ENCODE peak calls at places on chromosomes 4 and X, in seven cellular contexts. V, J, P, A, O, X and U are unnamed samples.

GRCh38 chr4:98448923-98449322 is 187.7 kb downstream of the RAP1GDS1 start:
- DNase-seq in V (peak), J (no peak), P (no peak), A (no peak), O (no peak), X (no peak), U (no peak)

GRCh38 chrX:81791086-81791485 is 589.2 kb downstream of the SH3BGRL start:
- DNase-seq in V (peak), J (no peak), P (no peak), A (no peak), O (no peak), X (no peak), U (no peak)

GRCh38 chr4:140092094-140092820 is 61.7 kb downstream of the MAML3 start:
- DNase-seq in V (peak), J (peak), P (no peak), A (no peak), O (peak), X (no peak), U (peak)

GRCh38 chrX:65871671-65872311 is 168.1 kb downstream of the VSIG4 start:
- DNase-seq in V (peak), J (no peak), P (no peak), A (no peak), O (peak), X (no peak), U (peak)

GRCh38 chr4:47413515-47413914 is 50.0 kb downstream of the COMMD8 start:
- DNase-seq in V (no peak), J (no peak), P (no peak), A (no peak), O (no peak), X (no peak), U (no peak)

GRCh38 chr4:37000281-37000680 is 244.3 kb upstream of the NWD2 start:
- DNase-seq in V (no peak), J (no peak), P (no peak), A (no peak), O (no peak), X (no peak), U (no peak)

GRCh38 chr4:35926753-35927152 is 317.6 kb downstream of the ARAP2 start:
- DNase-seq in V (no peak), J (no peak), P (no peak), A (no peak), O (no peak), X (no peak), U (no peak)

GRCh38 chrX:50988649-50989048 is 78.1 kb downstream of the BMP15 start:
- DNase-seq in V (peak), J (no peak), P (no peak), A (no peak), O (peak), X (peak), U (peak)

GRCh38 chr4:88725986-88726385 is 28.4 kb upstream of the NAP1L5 start:
- DNase-seq in V (no peak), J (no peak), P (no peak), A (no peak), O (no peak), X (no peak), U (no peak)

GRCh38 chrX:154013614-154014360 is 5.9 kb downstream of the IRAK1 start:
- DNase-seq in V (peak), J (peak), P (peak), A (peak), O (peak), X (peak), U (peak)

GRCh38 chr4:168101026-168101425 is 8.7 kb downstream of the ANXA10 start:
- DNase-seq in V (peak), J (no peak), P (no peak), A (no peak), O (no peak), X (no peak), U (no peak)

GRCh38 chrX:111123125-111123524 is 27.1 kb downstream of the PAK3 start:
- DNase-seq in V (peak), J (no peak), P (no peak), A (no peak), O (no peak), X (no peak), U (no peak)

GRCh38 chrX:120692319-120692718 is 62.5 kb upstream of the C1GALT1C1 start:
- DNase-seq in V (no peak), J (no peak), P (no peak), A (no peak), O (no peak), X (no peak), U (no peak)

GRCh38 chrX:24993887-24994286 is 21.9 kb downstream of the ARX start:
- DNase-seq in V (no peak), J (no peak), P (no peak), A (no peak), O (no peak), X (no peak), U (no peak)

GRCh38 chrX:41127476-41128192 is 42.4 kb downstream of the USP9X start:
- DNase-seq in V (no peak), J (no peak), P (no peak), A (no peak), O (no peak), X (no peak), U (no peak)

GRCh38 chr4:150572704-150573504 is 9.0 kb upstream of the MAB21L2 start:
- DNase-seq in V (no peak), J (no peak), P (no peak), A (no peak), O (no peak), X (no peak), U (no peak)